ENCODE peak calls at places on chromosomes 3 and 15, in six cellular contexts. Q, O, M, R, I and T are unnamed samples.

GRCh38 chr3:195441476-195441970 is 1.3 kb downstream of the ACAP2 start:
- DNase-seq in Q (no peak), O (no peak), M (no peak), R (no peak), I (peak; percentile 11), T (peak; percentile 38)

GRCh38 chr15:68411735-68412134 is 20.2 kb downstream of the ITGA11 start:
- DNase-seq in Q (no peak), O (no peak), M (no peak), R (no peak), I (no peak), T (no peak)

GRCh38 chr3:112811150-112811884 is 35.3 kb downstream of the CD200R1L start:
- DNase-seq in Q (no peak), O (no peak), M (no peak), R (no peak), I (peak; percentile 86), T (no peak)

GRCh38 chr3:171811059-171811912 is 1.0 kb upstream of the PLD1 start:
- DNase-seq in Q (no peak), O (no peak), M (no peak), R (no peak), I (peak; percentile 99), T (no peak)

GRCh38 chr3:124429129-124429815 is 301.0 kb upstream of the UMPS start:
- DNase-seq in Q (no peak), O (no peak), M (peak; percentile 29), R (no peak), I (peak; percentile 53), T (peak; percentile 57)

GRCh38 chr3:69865920-69866679 is 126.8 kb downstream of the MITF start:
- DNase-seq in Q (no peak), O (no peak), M (peak; percentile 60), R (no peak), I (peak; percentile 23), T (no peak)

GRCh38 chr3:52197842-52198625 is at the start of gene ALAS1:
- DNase-seq in Q (peak; percentile 89), O (peak; percentile 93), M (peak; percentile 85), R (peak; percentile 75), I (peak; percentile 82), T (peak; percentile 82)

GRCh38 chr3:98095870-98096269 is 8.9 kb downstream of the OR5AC2 start:
- DNase-seq in Q (no peak), O (no peak), M (no peak), R (no peak), I (no peak), T (no peak)

GRCh38 chr15:82942691-82943090 is 9.8 kb downstream of the HOMER2 start:
- DNase-seq in Q (no peak), O (no peak), M (no peak), R (no peak), I (no peak), T (no peak)

GRCh38 chr3:55514962-55515361 is 27.9 kb upstream of the WNT5A start:
- DNase-seq in Q (no peak), O (no peak), M (no peak), R (no peak), I (no peak), T (no peak)

GRCh38 chr3:50418845-50419244 is 59.5 kb upstream of the TMEM115 start:
- DNase-seq in Q (no peak), O (no peak), M (no peak), R (no peak), I (peak; percentile 16), T (no peak)